ENCODE peak calls at places on chromosome 11, in ten cellular contexts. R is endothelial cell of umbilical vein, A is stomach, O is adrenal gland, I is AG04450, E is heart left ventricle, P is neural progenitor cell, Z is cardiac muscle cell, N is fibroblast of the aortic adventitia, X is IMR-90. L is an unnamed sample.

GRCh38 chr11:103625624-103625965 is 410.8 kb upstream of the DDI1 start:
- DNase-seq in R (no peak), A (no peak), O (no peak), I (no peak), E (no peak), P (no peak), Z (no peak), N (no peak), X (no peak), L (no peak)

GRCh38 chr11:8080674-8081590 is at the start of gene TUB:
- DNase-seq in R (no peak), A (peak; percentile 26), O (no peak), I (no peak), E (no peak), P (peak; percentile 78), Z (peak; percentile 72), N (no peak), X (no peak), L (no peak)

GRCh38 chr11:101022256-101022655 is 107.4 kb downstream of the PGR start:
- DNase-seq in R (peak; percentile 40), A (no peak), O (no peak), I (no peak), E (no peak), P (no peak), Z (no peak), N (no peak), X (no peak), L (no peak)

GRCh38 chr11:1471736-1472135 is 14.8 kb downstream of the MOB2 start:
- DNase-seq in R (no peak), A (no peak), O (no peak), I (no peak), E (peak; percentile 9), P (no peak), Z (no peak), N (no peak), X (no peak), L (no peak)

GRCh38 chr11:124961972-124962609 is 8.1 kb downstream of the CCDC15 start:
- DNase-seq in R (peak; percentile 86), A (no peak), O (no peak), I (peak; percentile 74), E (no peak), P (peak; percentile 72), Z (peak; percentile 63), N (peak; percentile 91), X (peak; percentile 85), L (peak; percentile 93)

GRCh38 chr11:36352919-36353318 is 56.8 kb downstream of the PRR5L start:
- DNase-seq in R (no peak), A (no peak), O (no peak), I (no peak), E (no peak), P (no peak), Z (no peak), N (no peak), X (no peak), L (no peak)

GRCh38 chr11:77397631-77398030 is 76.3 kb downstream of the PAK1 start:
- DNase-seq in R (no peak), A (no peak), O (no peak), I (no peak), E (no peak), P (no peak), Z (no peak), N (no peak), X (no peak), L (no peak)

GRCh38 chr11:86888164-86888977 is 66.8 kb downstream of the FZD4 start:
- DNase-seq in R (no peak), A (no peak), O (no peak), I (peak; percentile 71), E (no peak), P (no peak), Z (no peak), N (peak; percentile 77), X (peak; percentile 79), L (peak; percentile 86)

GRCh38 chr11:97279341-97279740 is 889.5 kb downstream of the JRKL start:
- DNase-seq in R (no peak), A (no peak), O (no peak), I (no peak), E (peak; percentile 24), P (no peak), Z (no peak), N (no peak), X (no peak), L (no peak)

GRCh38 chr11:16280256-16280682 is 76.1 kb downstream of the SOX6 start:
- DNase-seq in R (peak; percentile 55), A (peak; percentile 56), O (no peak), I (no peak), E (peak; percentile 59), P (no peak), Z (no peak), N (no peak), X (no peak), L (no peak)

GRCh38 chr11:8006349-8006977 is 19.3 kb downstream of the EIF3F start:
- DNase-seq in R (peak; percentile 61), A (peak; percentile 46), O (peak; percentile 89), I (peak; percentile 44), E (peak; percentile 53), P (peak; percentile 85), Z (peak; percentile 85), N (peak; percentile 86), X (peak; percentile 71), L (peak; percentile 84)

GRCh38 chr11:44983786-44984185 is 33.1 kb upstream of the TP53I11 start:
- DNase-seq in R (peak; percentile 4), A (peak; percentile 18), O (no peak), I (no peak), E (no peak), P (no peak), Z (no peak), N (no peak), X (no peak), L (no peak)

DNA sequence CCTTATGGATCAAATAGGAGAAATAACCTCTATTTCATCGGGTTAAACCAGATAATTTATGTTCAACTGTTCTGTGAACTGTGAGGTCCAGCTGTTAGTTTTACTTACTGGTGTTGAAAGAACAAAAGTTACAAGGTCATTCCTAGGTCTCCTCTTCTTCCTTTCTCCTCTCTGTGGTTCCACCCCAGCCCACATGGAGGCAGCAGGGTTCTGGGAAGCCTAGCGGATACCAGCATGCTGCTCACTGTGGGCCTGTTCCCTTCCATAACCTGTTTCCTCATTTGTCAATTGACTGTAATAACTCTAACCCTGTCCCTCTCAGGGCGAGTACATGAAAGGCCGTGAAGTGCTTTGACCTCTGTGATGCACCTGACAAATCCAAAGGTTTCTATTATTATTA is 27.8 kb downstream of the RELT start:
- DNase-seq in R (peak; percentile 53), A (peak; percentile 54), O (peak; percentile 92), I (no peak), E (peak; percentile 79), P (peak; percentile 61), Z (peak; percentile 81), N (peak; percentile 49), X (peak; percentile 40), L (peak; percentile 85)
- TF ChIP-seq CTCF in R (peak; percentile 68), A (peak; percentile 44), O (peak; percentile 77), I (peak; percentile 73), E (peak; percentile 89), P (peak; percentile 64), Z (peak; percentile 91), N (peak; percentile 76), X (peak; percentile 60), L (peak; percentile 94)

DNA sequence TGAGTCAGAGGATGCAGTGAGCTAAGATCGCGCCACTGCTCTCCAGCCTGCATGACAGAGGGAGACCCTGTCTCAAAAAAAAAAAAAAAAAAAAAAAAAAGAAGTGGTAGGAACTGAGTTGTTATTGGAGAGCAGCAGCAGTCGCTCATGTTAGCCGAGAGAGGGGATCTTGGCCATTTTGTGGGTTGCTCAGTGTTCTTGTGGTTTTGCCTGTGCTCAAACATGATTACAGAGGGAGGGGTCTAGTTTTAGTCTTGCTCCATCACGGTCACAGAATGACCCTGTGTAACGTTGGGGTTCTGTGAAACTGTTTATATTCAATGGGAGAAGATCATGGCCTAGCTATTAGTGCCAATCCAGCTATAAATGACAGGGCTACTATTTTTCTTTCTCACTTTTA is 1.9 kb downstream of the DPAGT1 start:
- DNase-seq in R (no peak), A (no peak), O (no peak), I (no peak), E (no peak), P (no peak), Z (no peak), N (no peak), X (no peak), L (no peak)
- H3K4me3 ChIP-seq in R (no peak overlapping the region), A (no peak overlapping the region), O (no peak overlapping the region), I (no peak overlapping the region), E (no peak overlapping the region), P (no peak overlapping the region), Z (no peak overlapping the region), N (no peak overlapping the region), X (no peak overlapping the region), L (no peak overlapping the region)

DNA sequence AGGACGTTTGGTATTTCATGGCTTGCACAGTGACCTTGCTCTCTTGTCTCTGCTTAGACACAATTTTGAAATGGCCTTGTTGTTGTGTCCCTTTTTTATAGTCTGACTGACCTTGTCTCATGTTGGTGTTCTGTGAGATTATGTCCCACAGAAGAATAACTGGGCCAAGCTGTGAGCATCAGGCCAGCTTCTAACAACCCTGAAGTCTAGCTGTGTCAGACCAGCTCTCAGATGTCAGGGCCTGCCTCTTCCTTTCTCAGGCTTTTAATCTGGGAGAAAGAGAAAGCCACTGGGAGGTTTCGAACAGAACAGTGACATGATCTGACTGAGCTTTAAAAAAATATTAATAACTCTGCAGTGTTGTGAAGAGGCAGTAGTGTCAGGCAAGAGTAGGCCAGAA is 2.0 kb upstream of the UEVLD start:
- DNase-seq in R (no peak), A (no peak), O (no peak), I (no peak), E (no peak), P (no peak), Z (no peak), N (no peak), X (no peak), L (no peak)
- TF ChIP-seq CTCF in R (no peak), A (no peak), O (no peak), I (no peak), E (no peak), P (no peak), Z (no peak), N (no peak), X (no peak), L (no peak)

GRCh38 chr11:66407651-66408050 is 13.2 kb upstream of the NPAS4 start:
- DNase-seq in R (no peak), A (no peak), O (no peak), I (no peak), E (no peak), P (no peak), Z (no peak), N (no peak), X (no peak), L (no peak)

GRCh38 chr11:66411323-66411722 is 9.5 kb upstream of the NPAS4 start:
- DNase-seq in R (no peak), A (no peak), O (no peak), I (no peak), E (no peak), P (no peak), Z (no peak), N (no peak), X (no peak), L (no peak)

GRCh38 chr11:66409226-66409625 is 11.6 kb upstream of the NPAS4 start:
- DNase-seq in R (no peak), A (no peak), O (no peak), I (no peak), E (no peak), P (peak; percentile 27), Z (no peak), N (no peak), X (no peak), L (no peak)

GRCh38 chr11:66410191-66410590 is 10.6 kb upstream of the NPAS4 start:
- DNase-seq in R (no peak), A (no peak), O (no peak), I (no peak), E (no peak), P (no peak), Z (no peak), N (no peak), X (no peak), L (no peak)

GRCh38 chr11:66408488-66409214 is 12.2 kb upstream of the NPAS4 start:
- DNase-seq in R (peak; percentile 82), A (peak; percentile 91), O (peak; percentile 93), I (peak; percentile 84), E (peak; percentile 91), P (peak; percentile 98), Z (peak; percentile 99), N (peak; percentile 85), X (peak; percentile 93), L (peak; percentile 90)
- H3K4me3 ChIP-seq in R (no peak overlapping the region), A (peak overlapping the region; percentile 45), O (peak overlapping the region; percentile 20), I (peak overlapping the region; percentile 59), E (peak overlapping the region; percentile 27), P (peak overlapping the region; percentile 58), Z (peak overlapping the region; percentile 53), N (peak overlapping the region; percentile 60), X (peak overlapping the region; percentile 26), L (peak overlapping the region; percentile 39)

L was measured in choroid plexus epithelial cell.